ENCODE peak calls at places on chromosome 21, in five cellular contexts. One of them, this sample, is unnamed.

GRCh38 chr21:43341349-43342163 is 85.4 kb downstream of the SIK1 start:
- DNase-seq in hepatic stellate cell: no peak
- DNase-seq in SK-N-DZ: no peak
- DNase-seq in iPS-NIHi11: no peak
- DNase-seq in T-helper 9 cell: no peak
- DNase-seq in this sample: no peak

GRCh38 chr21:42750737-42751530 is 97.5 kb downstream of the PDE9A start:
- DNase-seq in hepatic stellate cell: no peak
- DNase-seq in SK-N-DZ: no peak
- DNase-seq in iPS-NIHi11: no peak
- DNase-seq in T-helper 9 cell: no peak
- DNase-seq in this sample: no peak

GRCh38 chr21:38948377-38948776 is 142.6 kb downstream of the ETS2 start:
- DNase-seq in hepatic stellate cell: no peak
- DNase-seq in SK-N-DZ: no peak
- DNase-seq in iPS-NIHi11: no peak
- DNase-seq in T-helper 9 cell: no peak
- DNase-seq in this sample: no peak

GRCh38 chr21:42781150-42781980 is 98.0 kb downstream of the WDR4 start:
- DNase-seq in hepatic stellate cell: no peak
- DNase-seq in SK-N-DZ: peak; percentile 50
- DNase-seq in iPS-NIHi11: peak; percentile 67
- DNase-seq in T-helper 9 cell: no peak
- DNase-seq in this sample: no peak

GRCh38 chr21:33011462-33011861 is 14.3 kb upstream of the OLIG2 start:
- DNase-seq in hepatic stellate cell: peak; percentile 24
- DNase-seq in SK-N-DZ: no peak
- DNase-seq in iPS-NIHi11: no peak
- DNase-seq in T-helper 9 cell: no peak
- DNase-seq in this sample: peak; percentile 53

GRCh38 chr21:27060190-27060589 is 93.3 kb upstream of the ADAMTS5 start:
- DNase-seq in hepatic stellate cell: no peak
- DNase-seq in SK-N-DZ: no peak
- DNase-seq in iPS-NIHi11: no peak
- DNase-seq in T-helper 9 cell: no peak
- DNase-seq in this sample: no peak

GRCh38 chr21:40054403-40054802 is 187.2 kb downstream of the PCP4 start:
- DNase-seq in hepatic stellate cell: no peak
- DNase-seq in SK-N-DZ: no peak
- DNase-seq in iPS-NIHi11: peak; percentile 23
- DNase-seq in T-helper 9 cell: no peak
- DNase-seq in this sample: no peak

GRCh38 chr21:26587621-26588260 is 14.7 kb upstream of the CYYR1 start:
- DNase-seq in hepatic stellate cell: peak; percentile 20
- DNase-seq in SK-N-DZ: peak; percentile 94
- DNase-seq in iPS-NIHi11: no peak
- DNase-seq in T-helper 9 cell: no peak
- DNase-seq in this sample: peak; percentile 76

GRCh38 chr21:46226146-46226545 is 2.4 kb downstream of the LSS start:
- DNase-seq in hepatic stellate cell: no peak
- DNase-seq in SK-N-DZ: no peak
- DNase-seq in iPS-NIHi11: no peak
- DNase-seq in T-helper 9 cell: no peak
- DNase-seq in this sample: no peak

GRCh38 chr21:44697811-44698734 is 1.1 kb downstream of the KRTAP10-12 start:
- DNase-seq in hepatic stellate cell: no peak
- DNase-seq in SK-N-DZ: no peak
- DNase-seq in iPS-NIHi11: peak; percentile 69
- DNase-seq in T-helper 9 cell: no peak
- DNase-seq in this sample: no peak

GRCh38 chr21:45387506-45387905 is 17.5 kb upstream of the COL18A1 start:
- DNase-seq in hepatic stellate cell: no peak
- DNase-seq in SK-N-DZ: no peak
- DNase-seq in iPS-NIHi11: no peak
- DNase-seq in T-helper 9 cell: no peak
- DNase-seq in this sample: no peak

GRCh38 chr21:34592120-34592561 is 22.8 kb downstream of the RCAN1 start:
- DNase-seq in hepatic stellate cell: peak; percentile 55
- DNase-seq in SK-N-DZ: no peak
- DNase-seq in iPS-NIHi11: no peak
- DNase-seq in T-helper 9 cell: no peak
- DNase-seq in this sample: no peak

GRCh38 chr21:45514311-45515021 is 27.8 kb downstream of the SLC19A1 start:
- DNase-seq in hepatic stellate cell: no peak
- DNase-seq in SK-N-DZ: no peak
- DNase-seq in iPS-NIHi11: no peak
- DNase-seq in T-helper 9 cell: no peak
- DNase-seq in this sample: no peak

GRCh38 chr21:35198004-35198403 is 148.9 kb upstream of the RUNX1 start:
- DNase-seq in hepatic stellate cell: peak; percentile 36
- DNase-seq in SK-N-DZ: no peak
- DNase-seq in iPS-NIHi11: no peak
- DNase-seq in T-helper 9 cell: no peak
- DNase-seq in this sample: peak; percentile 50

GRCh38 chr21:36630485-36631206 is 68.3 kb upstream of the SIM2 start:
- DNase-seq in hepatic stellate cell: peak; percentile 47
- DNase-seq in SK-N-DZ: peak; percentile 33
- DNase-seq in iPS-NIHi11: peak; percentile 92
- DNase-seq in T-helper 9 cell: peak; percentile 54
- DNase-seq in this sample: peak; percentile 66

GRCh38 chr21:44899768-44900558 is 20.7 kb downstream of the ITGB2 start:
- DNase-seq in hepatic stellate cell: no peak
- DNase-seq in SK-N-DZ: no peak
- DNase-seq in iPS-NIHi11: no peak
- DNase-seq in T-helper 9 cell: no peak
- DNase-seq in this sample: no peak

GRCh38 chr21:45403825-45404725 is 890 bp upstream of the COL18A1 start:
- DNase-seq in hepatic stellate cell: no peak
- DNase-seq in SK-N-DZ: no peak
- DNase-seq in iPS-NIHi11: peak; percentile 68
- DNase-seq in T-helper 9 cell: no peak
- DNase-seq in this sample: no peak

GRCh38 chr21:41830145-41830707 is 48.9 kb downstream of the PRDM15 start:
- DNase-seq in hepatic stellate cell: no peak
- DNase-seq in SK-N-DZ: no peak
- DNase-seq in iPS-NIHi11: no peak
- DNase-seq in T-helper 9 cell: no peak
- DNase-seq in this sample: no peak

GRCh38 chr21:43321111-43321510 is 105.8 kb downstream of the SIK1 start:
- DNase-seq in hepatic stellate cell: no peak
- DNase-seq in SK-N-DZ: no peak
- DNase-seq in iPS-NIHi11: no peak
- DNase-seq in T-helper 9 cell: no peak
- DNase-seq in this sample: peak; percentile 75

GRCh38 chr21:29725025-29725736 is 214.6 kb downstream of the GRIK1 start:
- DNase-seq in hepatic stellate cell: no peak
- DNase-seq in SK-N-DZ: no peak
- DNase-seq in iPS-NIHi11: no peak
- DNase-seq in T-helper 9 cell: no peak
- DNase-seq in this sample: no peak

GRCh38 chr21:38356898-38357297 is 100.1 kb downstream of the KCNJ15 start:
- DNase-seq in hepatic stellate cell: no peak
- DNase-seq in SK-N-DZ: no peak
- DNase-seq in iPS-NIHi11: no peak
- DNase-seq in T-helper 9 cell: no peak
- DNase-seq in this sample: no peak

GRCh38 chr21:45260191-45260795 is 27.4 kb downstream of the POFUT2 start:
- DNase-seq in hepatic stellate cell: no peak
- DNase-seq in SK-N-DZ: no peak
- DNase-seq in iPS-NIHi11: peak; percentile 1
- DNase-seq in T-helper 9 cell: no peak
- DNase-seq in this sample: no peak

GRCh38 chr21:14968029-14968428 is 96.8 kb downstream of the NRIP1 start:
- DNase-seq in hepatic stellate cell: no peak
- DNase-seq in SK-N-DZ: no peak
- DNase-seq in iPS-NIHi11: no peak
- DNase-seq in T-helper 9 cell: no peak
- DNase-seq in this sample: no peak

GRCh38 chr21:43294194-43294902 is 125.5 kb downstream of the CRYAA start:
- DNase-seq in hepatic stellate cell: no peak
- DNase-seq in SK-N-DZ: no peak
- DNase-seq in iPS-NIHi11: no peak
- DNase-seq in T-helper 9 cell: no peak
- DNase-seq in this sample: no peak

This sample was measured in HTR-8/SVneo.